ENCODE peak calls at places on chromosomes 4 and X, in five cellular contexts. F is SK-N-SH, U is K562, K is GM12878, N is HCT116. V is an unnamed sample.

GRCh38 chr4:10001757-10002156 is 19.5 kb downstream of the SLC2A9 start:
- DNase-seq in F (no peak), U (no peak), K (no peak), N (no peak), V (no peak)

GRCh38 chr4:99405433-99406115 is 29.6 kb downstream of the ADH7 start:
- DNase-seq in F (peak), U (peak), K (peak), N (peak), V (peak)

GRCh38 chrX:102846544-102847236 is 90.4 kb upstream of the RAB40AL start:
- DNase-seq in F (no peak), U (no peak), K (no peak), N (no peak), V (no peak)

GRCh38 chrX:119236599-119237525 is 777 bp downstream of the PGRMC1 start:
- DNase-seq in F (peak), U (peak), K (no peak), N (no peak), V (no peak)

GRCh38 chrX:67693928-67694327 is 150.1 kb downstream of the AR start:
- DNase-seq in F (no peak), U (no peak), K (no peak), N (no peak), V (no peak)

GRCh38 chr4:120071192-120071795 is 4.6 kb upstream of the MAD2L1 start:
- DNase-seq in F (peak), U (peak), K (no peak), N (peak), V (peak)

GRCh38 chrX:114580336-114580735 is 3.5 kb upstream of the HTR2C start:
- DNase-seq in F (peak), U (no peak), K (no peak), N (no peak), V (no peak)

GRCh38 chrX:57172544-57172943 is 35.3 kb upstream of the SPIN2A start:
- DNase-seq in F (no peak), U (no peak), K (no peak), N (no peak), V (no peak)

GRCh38 chrX:123184858-123185251 is 777 bp downstream of the GRIA3 start:
- DNase-seq in F (peak), U (no peak), K (no peak), N (no peak), V (no peak)

GRCh38 chr4:173332021-173332487 is 2.1 kb downstream of the HMGB2 start:
- DNase-seq in F (no peak), U (no peak), K (no peak), N (no peak), V (no peak)

GRCh38 chr4:7003176-7003878 is 39.8 kb upstream of the TADA2B start:
- DNase-seq in F (no peak), U (no peak), K (no peak), N (no peak), V (no peak)

GRCh38 chr4:114108869-114109268 is 129.4 kb upstream of the ARSJ start:
- DNase-seq in F (peak), U (no peak), K (peak), N (peak), V (peak)

GRCh38 chr4:126799971-126800722 is 832.6 kb upstream of the INTU start:
- DNase-seq in F (no peak), U (no peak), K (no peak), N (no peak), V (no peak)

GRCh38 chr4:27364509-27364908 is 503.9 kb downstream of the STIM2 start:
- DNase-seq in F (no peak), U (no peak), K (no peak), N (no peak), V (no peak)

GRCh38 chr4:5801696-5802095 is 90.7 kb downstream of the EVC start:
- DNase-seq in F (no peak), U (no peak), K (no peak), N (no peak), V (no peak)

GRCh38 chr4:152273343-152273742 is 262.5 kb downstream of the FBXW7 start:
- DNase-seq in F (no peak), U (no peak), K (no peak), N (no peak), V (no peak)

GRCh38 chr4:105624530-105624929 is 72.1 kb downstream of the ARHGEF38 start:
- DNase-seq in F (no peak), U (no peak), K (no peak), N (no peak), V (no peak)
- TF ChIP-seq ZBTB33 in F (no peak), U (no peak), K (no peak), N (no peak), V (no peak)

GRCh38 chrX:127884921-127885320 is 167.3 kb downstream of the ACTRT1 start:
- DNase-seq in F (no peak), U (no peak), K (no peak), N (no peak), V (no peak)

DNA sequence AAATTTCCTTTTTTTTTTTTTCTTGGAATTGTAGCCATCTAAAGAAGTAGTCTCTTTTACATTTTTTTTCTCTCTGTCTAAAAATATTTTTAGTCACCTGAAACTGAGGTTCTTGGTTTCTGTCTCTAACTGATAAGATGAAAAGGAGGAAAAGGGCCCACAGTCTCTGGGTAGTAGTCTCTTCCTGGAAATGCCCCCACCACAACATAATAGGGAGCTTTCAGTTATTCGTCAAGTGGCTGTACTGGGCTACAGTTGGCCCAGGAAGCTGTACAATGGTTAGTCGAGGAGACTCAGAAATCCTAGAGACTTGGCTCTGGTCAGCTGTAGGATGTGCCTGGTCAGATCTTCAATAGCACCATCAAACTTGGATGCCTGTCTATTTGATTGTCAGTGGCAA is 163.4 kb downstream of the ACTRT1 start:
- DNase-seq in F (no peak), U (peak), K (no peak), N (no peak), V (no peak)
- TF ChIP-seq YY1 in F (no peak), U (no peak), K (no peak), N (no peak), V (no peak)

DNA sequence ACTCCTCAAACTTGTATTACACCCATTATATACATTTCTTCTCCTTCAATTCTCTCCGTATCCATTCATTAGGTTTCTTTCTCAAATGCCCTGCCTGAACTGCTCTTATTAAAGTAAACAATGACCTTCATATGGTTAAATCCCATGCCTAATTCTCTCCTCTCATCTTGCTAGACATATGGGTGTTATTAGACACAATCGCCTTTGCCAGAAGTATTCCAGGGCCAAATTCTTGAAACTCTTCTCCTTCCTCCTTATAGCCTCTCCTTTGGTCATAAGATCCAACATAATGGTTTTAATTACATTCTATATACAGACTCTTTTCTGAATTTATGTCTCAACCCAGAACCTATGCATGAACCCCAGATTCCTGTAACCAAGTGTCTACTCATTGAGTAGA is 4.8 kb downstream of the ANXA10 start:
- DNase-seq in F (no peak), U (no peak), K (no peak), N (no peak), V (no peak)
- TF ChIP-seq ZBTB33 in F (no peak), U (no peak), K (no peak), N (no peak), V (no peak)

DNA sequence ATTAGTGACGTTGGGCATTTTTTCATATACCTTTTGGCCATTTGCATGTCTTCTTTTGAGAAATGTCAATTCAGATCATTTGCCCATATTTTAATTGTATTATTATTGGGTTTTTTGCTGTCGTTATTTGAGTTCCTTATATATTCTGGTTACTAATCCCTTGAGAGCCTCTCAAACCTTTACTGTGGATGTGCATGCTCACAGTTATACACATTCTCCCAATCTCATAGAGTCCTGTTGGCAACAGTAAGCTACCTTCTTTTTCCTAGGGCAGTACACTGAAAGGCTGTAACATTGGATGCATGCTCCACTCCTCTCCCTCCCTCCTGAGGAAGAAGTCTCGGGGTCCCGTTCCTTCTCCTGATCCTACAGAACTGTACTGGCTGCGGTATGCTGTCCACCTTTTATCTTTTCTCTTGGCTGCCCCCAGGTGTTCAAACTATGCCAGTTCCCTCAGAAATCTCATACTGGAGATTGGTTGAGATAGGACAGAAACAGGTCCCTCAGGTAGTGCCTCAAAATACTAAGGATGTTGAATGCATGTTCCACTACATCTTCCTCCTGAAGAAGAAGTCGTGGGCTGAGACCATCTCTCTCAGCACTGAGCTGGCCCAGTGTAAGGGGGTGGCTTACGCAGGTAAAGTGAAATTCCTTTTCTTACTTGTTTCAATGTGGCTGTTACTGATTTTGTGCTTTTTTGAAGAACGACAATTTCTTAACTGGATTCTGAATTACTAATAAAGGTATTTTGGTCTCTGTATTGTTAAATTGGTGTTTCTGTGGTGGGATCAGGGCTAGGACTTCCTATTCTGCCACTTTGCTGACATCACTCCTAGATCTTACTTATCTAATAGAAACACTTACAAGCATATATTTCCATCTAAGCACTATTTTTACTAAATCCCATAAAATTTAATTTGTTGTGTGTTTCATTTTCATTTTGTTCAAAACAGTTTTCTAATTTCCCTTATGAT is 145.4 kb upstream of the HUWE1 start:
- DNase-seq in F (peak), U (peak), K (peak), N (peak), V (peak)
- TF ChIP-seq YY1 in F (no peak), U (no peak), K (no peak), N (no peak), V (no peak)

GRCh38 chr4:3186609-3187008 is 62.4 kb upstream of the MSANTD1 start:
- DNase-seq in F (no peak), U (no peak), K (no peak), N (no peak), V (no peak)
- TF ChIP-seq ZBTB33 in F (no peak), U (no peak), K (no peak), N (no peak), V (no peak)

DNA sequence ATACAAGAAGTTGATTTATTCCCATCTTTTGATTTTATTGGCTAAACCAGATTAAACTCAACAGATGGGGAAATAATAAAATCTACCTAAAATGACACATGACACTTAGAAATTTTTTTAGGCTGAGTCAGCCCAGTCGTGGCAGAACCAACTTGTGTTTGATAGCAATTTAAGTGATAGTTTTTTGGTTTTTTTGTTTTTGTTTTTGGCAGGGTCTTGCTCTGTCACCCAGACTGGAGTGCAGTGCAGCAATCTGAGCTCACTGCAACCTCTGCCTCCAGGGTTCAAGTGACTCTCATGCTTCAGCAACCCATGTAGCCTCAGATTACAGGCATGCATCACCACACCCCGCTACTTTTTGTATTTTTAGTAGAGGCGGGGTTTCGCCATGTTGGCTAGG is 370.3 kb upstream of the NOCT start:
- DNase-seq in F (no peak), U (no peak), K (no peak), N (no peak), V (no peak)
- TF ChIP-seq YY1 in F (no peak), U (no peak), K (no peak), N (no peak), V (no peak)

GRCh38 chr4:73576366-73576765 is 43.9 kb downstream of the RASSF6 start:
- DNase-seq in F (no peak), U (no peak), K (no peak), N (no peak), V (no peak)

GRCh38 chr4:73573794-73574528 is 46.3 kb downstream of the RASSF6 start:
- DNase-seq in F (peak), U (peak), K (peak), N (peak), V (peak)

GRCh38 chr4:73575667-73576066 is 44.6 kb downstream of the RASSF6 start:
- DNase-seq in F (no peak), U (no peak), K (no peak), N (no peak), V (no peak)

GRCh38 chr4:73577371-73577770 is 42.9 kb downstream of the RASSF6 start:
- DNase-seq in F (no peak), U (no peak), K (no peak), N (no peak), V (no peak)
- TF ChIP-seq ZBTB33 in F (no peak), U (no peak), K (no peak), N (no peak), V (no peak)